ENCODE peak calls at places on chromosome 12, in seven cellular contexts. R is right atrium auricular region; C is IMR-90; Q is left ventricle myocardium inferior; T is thoracic aorta; O is heart right ventricle; B is CD8-positive, alpha-beta T cell. K is an unnamed sample.

GRCh38 chr12:11657511-11657910 is 8.0 kb downstream of the ETV6 start:
- DNase-seq in B (no peak), R (no peak), O (no peak), C (no peak), T (no peak), Q (no peak), K (no peak)

GRCh38 chr12:53223391-53224267 is 8.4 kb downstream of the RARG start:
- DNase-seq in O (peak; percentile 45), T (no peak), C (peak; percentile 60), Q (peak; percentile 42), R (no peak), B (no peak), K (no peak)

GRCh38 chr12:119649202-119649808 is 18.6 kb upstream of the PRKAB1 start:
- DNase-seq in R (no peak), Q (no peak), T (no peak), O (no peak), C (no peak), B (no peak), K (no peak)

GRCh38 chr12:114938487-114939210 is 254.7 kb upstream of the TBX3 start:
- DNase-seq in B (no peak), O (no peak), Q (no peak), C (no peak), T (no peak), R (no peak), K (no peak)

GRCh38 chr12:123934829-123935228 is 37.8 kb downstream of the CCDC92 start:
- DNase-seq in Q (no peak), C (peak; percentile 28), B (no peak), O (no peak), T (no peak), R (no peak), K (no peak)

GRCh38 chr12:24133385-24133784 is 183.9 kb upstream of the SOX5 start:
- DNase-seq in C (no peak), T (no peak), B (no peak), Q (no peak), R (no peak), O (no peak), K (no peak)

GRCh38 chr12:1469063-1469462 is 125.3 kb downstream of the FBXL14 start:
- DNase-seq in T (no peak), R (no peak), B (no peak), C (no peak), O (no peak), Q (no peak), K (no peak)

GRCh38 chr12:90922068-90922743 is 32.8 kb downstream of the CCER1 start:
- DNase-seq in R (no peak), C (peak; percentile 80), O (no peak), T (no peak), B (no peak), Q (no peak), K (no peak)

GRCh38 chr12:129788506-129788905 is 115.3 kb downstream of the TMEM132D start:
- DNase-seq in T (no peak), C (no peak), Q (no peak), R (no peak), O (no peak), B (no peak), K (no peak)

GRCh38 chr12:45634273-45634917 is 95.1 kb upstream of the ARID2 start:
- DNase-seq in Q (no peak), R (no peak), C (no peak), O (no peak), T (no peak), B (no peak), K (no peak)

GRCh38 chr12:26891704-26892103 is 46.1 kb downstream of the INTS13 start:
- DNase-seq in R (no peak), C (no peak), Q (no peak), T (no peak), B (no peak), O (no peak), K (no peak)

GRCh38 chr12:10235761-10236631 is 23.3 kb downstream of the GABARAPL1 start:
- DNase-seq in R (no peak), C (peak; percentile 44), O (no peak), B (peak; percentile 26), Q (no peak), T (no peak), K (no peak)

GRCh38 chr12:105738036-105738435 is 400.7 kb downstream of the NUAK1 start:
- DNase-seq in T (peak; percentile 25), O (peak; percentile 53), R (peak; percentile 64), C (peak; percentile 55), Q (peak; percentile 46), B (no peak), K (no peak)

DNA sequence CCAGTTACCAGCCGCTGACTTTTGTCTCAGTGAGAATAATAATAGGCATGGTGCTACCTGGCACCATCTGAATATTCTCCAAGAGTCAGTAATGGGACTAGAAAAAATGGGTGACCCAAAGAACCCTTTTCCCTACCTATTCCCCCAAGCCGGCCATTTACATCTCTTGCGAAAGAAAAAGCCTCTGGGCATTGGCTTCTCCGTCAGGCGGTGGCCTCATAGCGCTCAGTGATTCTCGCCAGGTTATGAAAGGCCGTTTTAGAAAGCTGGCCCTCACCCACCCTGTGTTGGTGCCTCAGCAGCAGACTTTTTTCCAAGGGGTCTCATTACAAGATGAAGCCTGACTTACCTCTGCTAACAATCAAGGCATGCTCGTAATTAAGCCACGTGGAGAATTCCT is 552 bp upstream of the SLC6A15 start:
- DNase-seq in O (no peak), C (no peak), T (no peak), B (no peak), Q (no peak), R (no peak), K (no peak)
- H3K4me3 ChIP-seq in O (no peak overlapping the region), C (peak overlapping the region; percentile 83), T (peak overlapping the region; percentile 68), B (no peak overlapping the region), Q (peak overlapping the region; percentile 59), R (peak overlapping the region; percentile 30), K (no peak overlapping the region)

GRCh38 chr12:122527478-122527944 is 462 bp downstream of the KNTC1 start:
- DNase-seq in O (no peak), T (no peak), B (peak; percentile 3), Q (peak; percentile 18), R (no peak), C (peak; percentile 21), K (no peak)

GRCh38 chr12:122528582-122528981 is 1.5 kb downstream of the KNTC1 start:
- DNase-seq in O (no peak), Q (no peak), B (no peak), R (no peak), C (no peak), T (no peak), K (no peak)

GRCh38 chr12:122523846-122524718 is 2.7 kb downstream of the RSRC2 start:
- DNase-seq in R (no peak), C (peak; percentile 12), O (no peak), T (no peak), Q (no peak), B (no peak), K (no peak)

GRCh38 chr12:122528992-122529391 is 1.9 kb downstream of the KNTC1 start:
- DNase-seq in O (no peak), C (no peak), R (no peak), T (no peak), B (no peak), Q (no peak), K (no peak)

DNA sequence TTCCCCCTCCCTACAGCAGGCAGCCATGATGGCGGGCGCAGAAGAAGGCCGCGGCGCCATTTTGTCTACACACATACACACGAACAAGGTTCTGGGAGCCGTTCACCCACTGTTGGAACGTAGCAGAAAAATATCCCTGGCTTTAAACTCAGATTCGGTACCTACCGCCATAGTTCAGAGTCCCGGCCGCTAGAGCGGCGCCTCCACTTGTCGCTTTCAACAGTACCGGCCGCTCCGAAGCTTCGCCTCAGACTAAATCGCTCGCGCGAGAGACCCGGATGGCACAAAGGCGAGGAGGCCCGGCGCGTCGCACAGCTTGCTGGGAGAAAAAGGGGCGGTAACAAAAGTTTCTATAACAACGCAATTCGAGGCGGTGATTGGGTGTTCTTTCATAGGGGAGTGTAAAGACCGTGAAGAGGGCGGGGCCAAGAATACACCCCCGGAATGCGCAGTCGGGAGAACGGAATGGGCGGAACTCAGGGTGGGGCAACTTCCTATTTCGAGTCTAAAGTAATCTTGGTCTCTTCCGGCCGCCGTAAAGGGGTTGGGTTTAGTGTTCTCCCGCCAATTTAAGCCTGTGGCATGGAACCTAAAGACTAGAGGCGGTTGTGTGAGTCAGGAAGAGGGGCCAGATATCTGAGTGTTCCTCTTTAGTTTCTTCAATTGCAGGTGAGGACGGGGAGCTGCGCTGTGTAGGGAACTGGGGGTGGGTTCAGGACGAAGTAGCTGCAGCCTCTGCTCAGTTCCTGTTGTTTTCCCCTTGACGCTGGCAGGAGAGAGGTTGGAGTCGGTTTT is at the start of the genes KNTC1 and RSRC2:
- DNase-seq in Q (peak; percentile 96), O (peak; percentile 93), C (peak; percentile 100), R (peak; percentile 100), T (peak; percentile 99), B (peak; percentile 96), K (peak; percentile 98)
- H3K4me1 ChIP-seq in Q (peaks cover 55% of the 10 kb centered on the region), O (peaks cover 6% of the 10 kb centered on the region), C (peaks cover 4% of the 10 kb centered on the region), R (peaks cover 44% of the 10 kb centered on the region), T (peaks cover 45% of the 10 kb centered on the region), B (peaks cover 35% of the 10 kb centered on the region), K (peaks cover 32% of the 10 kb centered on the region)

GRCh38 chr12:51836012-51836832 is 12.3 kb downstream of the FIGNL2 start:
- DNase-seq in Q (no peak), T (no peak), O (no peak), C (no peak), R (no peak), B (no peak), K (no peak)
- H3K4me3 ChIP-seq in Q (no peak overlapping the region), T (no peak overlapping the region), O (no peak overlapping the region), C (no peak overlapping the region), R (no peak overlapping the region), B (no peak overlapping the region), K (no peak overlapping the region)

DNA sequence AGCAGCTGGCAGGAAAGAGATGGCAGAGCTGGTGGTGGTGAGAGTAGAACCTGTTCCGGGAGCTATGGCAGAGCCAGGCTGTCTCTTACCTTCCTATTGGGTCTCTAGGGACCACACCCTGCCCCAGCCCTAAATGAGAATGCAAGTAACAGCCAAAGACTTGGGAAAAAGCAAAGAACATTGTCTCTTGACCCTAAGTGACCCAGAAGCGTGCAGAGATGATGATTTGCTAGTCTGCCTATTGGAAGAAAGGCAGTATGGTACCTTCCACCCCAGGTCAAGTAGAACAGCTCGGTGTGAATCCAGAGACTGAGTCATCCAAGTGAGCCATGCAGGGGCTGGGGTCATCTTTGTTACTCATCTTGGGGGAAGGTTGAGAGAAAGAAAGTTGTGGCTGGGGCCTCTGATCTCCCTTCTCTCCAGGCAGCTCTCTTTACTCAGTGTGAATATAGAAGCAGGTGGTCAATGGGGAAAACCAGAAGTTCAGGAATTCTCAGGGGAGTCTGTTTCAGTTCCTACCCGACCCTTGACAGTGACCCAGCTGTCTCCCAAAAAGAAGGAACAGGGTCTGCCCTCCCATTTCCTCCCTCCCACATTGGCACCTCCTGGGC is 1.7 kb downstream of the BLOC1S1 start:
- DNase-seq in O (no peak), Q (no peak), B (no peak), C (peak; percentile 86), T (no peak), R (no peak), K (no peak)
- H3K4me1 ChIP-seq in O (peaks cover 30% of the 10 kb centered on the region), Q (peaks cover 91% of the 10 kb centered on the region), B (peaks cover 23% of the 10 kb centered on the region), C (peaks cover 42% of the 10 kb centered on the region), T (peaks cover 83% of the 10 kb centered on the region), R (peaks cover 86% of the 10 kb centered on the region), K (peaks cover 5% of the 10 kb centered on the region)

GRCh38 chr12:3869860-3870259 is 3.3 kb downstream of the PARP11 start:
- DNase-seq in Q (no peak), T (no peak), R (no peak), O (no peak), B (peak; percentile 12), C (no peak), K (no peak)
- H3K4me3 ChIP-seq in Q (no peak overlapping the region), T (peak overlapping the region; percentile 40), R (no peak overlapping the region), O (no peak overlapping the region), B (peak overlapping the region; percentile 64), C (no peak overlapping the region), K (no peak overlapping the region)

K was measured in right lobe of liver.